ENCODE peak calls at places on chromosomes 11 and 22, in four cellular contexts. One of them, this sample, is unnamed.

GRCh38 chr11:400241-400729 is 6.3 kb downstream of the PKP3 start:
- DNase-seq in stomach: no peak
- DNase-seq in D721Med: no peak
- DNase-seq in endothelial cell of umbilical vein: no peak
- DNase-seq in this sample: no peak

GRCh38 chr22:36213596-36213995 is 12.0 kb upstream of the APOL4 start:
- DNase-seq in endothelial cell of umbilical vein: no peak
- DNase-seq in D721Med: no peak
- DNase-seq in stomach: no peak
- DNase-seq in this sample: no peak

GRCh38 chr11:68780829-68781228 is 29.5 kb upstream of the TESMIN start:
- DNase-seq in stomach: peak
- DNase-seq in endothelial cell of umbilical vein: peak
- DNase-seq in D721Med: no peak
- DNase-seq in this sample: no peak

GRCh38 chr22:23531283-23531921 is 48.7 kb downstream of the IGLL1 start:
- DNase-seq in endothelial cell of umbilical vein: no peak
- DNase-seq in D721Med: peak
- DNase-seq in stomach: no peak
- DNase-seq in this sample: no peak

GRCh38 chr22:20058989-20059770 is 20.9 kb upstream of the DGCR8 start:
- DNase-seq in stomach: no peak
- DNase-seq in D721Med: no peak
- DNase-seq in endothelial cell of umbilical vein: no peak
- DNase-seq in this sample: no peak

GRCh38 chr22:45586651-45587405 is 84.1 kb downstream of the FBLN1 start:
- DNase-seq in endothelial cell of umbilical vein: no peak
- DNase-seq in stomach: no peak
- DNase-seq in D721Med: no peak
- DNase-seq in this sample: peak

GRCh38 chr11:84905411-84905810 is 721.7 kb downstream of the DLG2 start:
- DNase-seq in stomach: no peak
- DNase-seq in D721Med: no peak
- DNase-seq in endothelial cell of umbilical vein: no peak
- DNase-seq in this sample: no peak

GRCh38 chr11:87743002-87743401 is 432.2 kb downstream of the RAB38 start:
- DNase-seq in endothelial cell of umbilical vein: no peak
- DNase-seq in D721Med: no peak
- DNase-seq in stomach: no peak
- DNase-seq in this sample: no peak

GRCh38 chr11:86180415-86180814 is 64.1 kb upstream of the EED start:
- DNase-seq in D721Med: no peak
- DNase-seq in stomach: no peak
- DNase-seq in endothelial cell of umbilical vein: no peak
- DNase-seq in this sample: no peak

GRCh38 chr11:46322759-46323158 is 24.5 kb upstream of the DGKZ start:
- DNase-seq in stomach: no peak
- DNase-seq in endothelial cell of umbilical vein: no peak
- DNase-seq in D721Med: no peak
- DNase-seq in this sample: no peak

GRCh38 chr11:133795088-133795487 is 50.2 kb downstream of the SPATA19 start:
- DNase-seq in D721Med: no peak
- DNase-seq in stomach: no peak
- DNase-seq in endothelial cell of umbilical vein: no peak
- DNase-seq in this sample: no peak

GRCh38 chr11:103682318-103683184 is 353.9 kb upstream of the DDI1 start:
- DNase-seq in D721Med: peak
- DNase-seq in endothelial cell of umbilical vein: peak
- DNase-seq in stomach: peak
- DNase-seq in this sample: peak

GRCh38 chr11:90930252-90930651 is 707.4 kb upstream of the CHORDC1 start:
- DNase-seq in endothelial cell of umbilical vein: no peak
- DNase-seq in D721Med: no peak
- DNase-seq in stomach: no peak
- DNase-seq in this sample: no peak

GRCh38 chr11:105524286-105524685 is 85.6 kb upstream of the GRIA4 start:
- DNase-seq in endothelial cell of umbilical vein: no peak
- DNase-seq in D721Med: no peak
- DNase-seq in stomach: no peak
- DNase-seq in this sample: no peak

GRCh38 chr11:102494216-102494615 is 36.3 kb downstream of the MMP7 start:
- DNase-seq in endothelial cell of umbilical vein: peak
- DNase-seq in D721Med: no peak
- DNase-seq in stomach: peak
- DNase-seq in this sample: no peak

GRCh38 chr22:26923498-26923897 is 266.1 kb downstream of the MIAT start:
- DNase-seq in D721Med: no peak
- DNase-seq in stomach: no peak
- DNase-seq in endothelial cell of umbilical vein: no peak
- DNase-seq in this sample: no peak

GRCh38 chr11:35163209-35163608 is 24.2 kb downstream of the CD44 start:
- DNase-seq in stomach: no peak
- DNase-seq in endothelial cell of umbilical vein: no peak
- DNase-seq in D721Med: no peak
- DNase-seq in this sample: no peak

GRCh38 chr11:13073119-13073981 is 64.2 kb downstream of the RASSF10 start:
- DNase-seq in stomach: no peak
- DNase-seq in D721Med: no peak
- DNase-seq in endothelial cell of umbilical vein: peak
- DNase-seq in this sample: no peak

GRCh38 chr11:62552931-62553838 is 6.6 kb upstream of the AHNAK start:
- DNase-seq in endothelial cell of umbilical vein: peak
- DNase-seq in stomach: peak
- DNase-seq in D721Med: no peak
- DNase-seq in this sample: no peak

GRCh38 chr11:71095294-71095850 is 157.0 kb downstream of the SHANK2 start:
- DNase-seq in stomach: no peak
- DNase-seq in endothelial cell of umbilical vein: no peak
- DNase-seq in D721Med: no peak
- DNase-seq in this sample: no peak

GRCh38 chr22:21755855-21756284 is 20.3 kb upstream of the YPEL1 start:
- DNase-seq in endothelial cell of umbilical vein: peak
- DNase-seq in D721Med: no peak
- DNase-seq in stomach: no peak
- DNase-seq in this sample: no peak

GRCh38 chr11:13859986-13860385 is 102.5 kb upstream of the SPON1 start:
- DNase-seq in endothelial cell of umbilical vein: no peak
- DNase-seq in stomach: no peak
- DNase-seq in D721Med: no peak
- DNase-seq in this sample: no peak

GRCh38 chr11:33773399-33774355 is 643 bp downstream of the FBXO3 start:
- DNase-seq in endothelial cell of umbilical vein: peak
- DNase-seq in D721Med: no peak
- DNase-seq in stomach: no peak
- DNase-seq in this sample: peak

GRCh38 chr11:15291885-15292284 is 177.2 kb downstream of the INSC start:
- DNase-seq in stomach: no peak
- DNase-seq in D721Med: no peak
- DNase-seq in endothelial cell of umbilical vein: no peak
- DNase-seq in this sample: no peak

GRCh38 chr11:125293596-125293995 is 129.0 kb downstream of the PKNOX2 start:
- DNase-seq in D721Med: no peak
- DNase-seq in stomach: no peak
- DNase-seq in endothelial cell of umbilical vein: no peak
- DNase-seq in this sample: no peak

GRCh38 chr11:48018561-48019229 is 38.3 kb downstream of the PTPRJ start:
- DNase-seq in endothelial cell of umbilical vein: peak
- DNase-seq in D721Med: no peak
- DNase-seq in stomach: no peak
- DNase-seq in this sample: peak

GRCh38 chr11:75386912-75387311 is 12.4 kb upstream of the RPS3 start:
- DNase-seq in endothelial cell of umbilical vein: no peak
- DNase-seq in D721Med: no peak
- DNase-seq in stomach: no peak
- DNase-seq in this sample: no peak

GRCh38 chr22:38900677-38901076 is 28.7 kb upstream of the CBX6 start:
- DNase-seq in D721Med: no peak
- DNase-seq in stomach: no peak
- DNase-seq in endothelial cell of umbilical vein: no peak
- DNase-seq in this sample: no peak

GRCh38 chr11:94169516-94169915 is 40.9 kb downstream of the PANX1 start:
- DNase-seq in endothelial cell of umbilical vein: no peak
- DNase-seq in D721Med: no peak
- DNase-seq in stomach: no peak
- DNase-seq in this sample: no peak

GRCh38 chr11:124762077-124762623 is at the start of gene ESAM:
- DNase-seq in stomach: peak
- DNase-seq in D721Med: no peak
- DNase-seq in endothelial cell of umbilical vein: no peak
- DNase-seq in this sample: peak

GRCh38 chr11:133163463-133164419 is 368.6 kb downstream of the OPCML start:
- DNase-seq in endothelial cell of umbilical vein: no peak
- DNase-seq in stomach: no peak
- DNase-seq in D721Med: no peak
- DNase-seq in this sample: no peak

GRCh38 chr11:2462986-2463765 is 18.4 kb downstream of the KCNQ1 start:
- DNase-seq in stomach: peak
- DNase-seq in D721Med: no peak
- DNase-seq in endothelial cell of umbilical vein: no peak
- DNase-seq in this sample: no peak

GRCh38 chr11:92888701-92889100 is 80.8 kb upstream of the MTNR1B start:
- DNase-seq in endothelial cell of umbilical vein: no peak
- DNase-seq in stomach: no peak
- DNase-seq in D721Med: no peak
- DNase-seq in this sample: no peak

DNA sequence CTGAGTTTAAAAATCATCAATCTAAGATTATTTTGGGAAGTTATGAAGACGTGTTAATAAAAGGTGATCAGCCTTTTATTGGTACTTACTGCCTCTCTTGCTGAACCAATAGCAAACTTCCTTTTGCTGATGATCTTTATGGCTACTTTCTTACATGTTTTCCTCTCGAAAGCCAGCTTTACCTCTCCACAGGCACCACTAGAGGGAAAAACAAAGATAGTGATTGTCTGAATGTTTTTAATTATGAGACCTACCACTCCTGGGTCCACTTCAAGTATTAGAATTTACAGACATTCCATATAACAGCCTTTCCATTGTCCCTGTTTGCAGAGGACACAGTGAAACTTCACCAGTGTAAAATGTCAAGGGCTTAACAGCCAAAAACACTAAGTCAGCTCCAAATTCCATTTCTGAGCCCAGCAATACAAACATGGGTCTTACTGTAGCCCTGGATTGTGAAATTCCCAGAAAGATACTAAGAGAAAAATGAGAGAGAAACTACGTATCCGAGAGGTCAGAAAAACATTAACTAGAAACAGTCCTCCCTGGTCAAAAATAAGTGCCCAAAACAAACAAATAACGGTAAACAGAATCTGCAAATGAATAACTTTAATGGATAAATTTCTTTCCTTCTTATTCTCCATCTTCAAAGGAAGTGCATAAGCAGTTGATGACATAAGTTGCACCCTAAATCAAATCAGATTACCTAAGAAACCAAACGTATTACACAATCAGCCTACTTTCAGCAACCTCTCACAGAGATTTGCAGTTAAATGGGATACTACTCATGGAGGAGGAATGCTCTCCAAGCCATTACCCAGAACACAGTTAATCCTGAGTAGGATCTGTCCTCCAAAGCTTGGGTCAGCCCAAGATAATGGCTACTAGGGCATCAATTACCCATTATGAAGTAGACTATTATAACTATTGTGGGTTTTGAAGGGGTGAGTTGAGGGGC is 29.5 kb downstream of the CHEK2 start:
- DNase-seq in stomach: no peak
- DNase-seq in D721Med: no peak
- DNase-seq in endothelial cell of umbilical vein: peak
- DNase-seq in this sample: no peak
- TF ChIP-seq CTCF in stomach: no peak
- TF ChIP-seq CTCF in D721Med: no peak
- TF ChIP-seq CTCF in endothelial cell of umbilical vein: no peak
- TF ChIP-seq CTCF in this sample: no peak

GRCh38 chr22:43826142-43827093 is 14.3 kb upstream of the EFCAB6 start:
- DNase-seq in D721Med: no peak
- DNase-seq in endothelial cell of umbilical vein: no peak
- DNase-seq in stomach: peak
- DNase-seq in this sample: no peak
- TF ChIP-seq CTCF in D721Med: no peak
- TF ChIP-seq CTCF in endothelial cell of umbilical vein: no peak
- TF ChIP-seq CTCF in stomach: no peak
- TF ChIP-seq CTCF in this sample: no peak

GRCh38 chr11:122812612-122813011 is 25.7 kb upstream of the CRTAM start:
- DNase-seq in endothelial cell of umbilical vein: peak
- DNase-seq in stomach: no peak
- DNase-seq in D721Med: no peak
- DNase-seq in this sample: no peak

GRCh38 chr11:122815900-122816299 is 22.4 kb upstream of the CRTAM start:
- DNase-seq in stomach: no peak
- DNase-seq in D721Med: no peak
- DNase-seq in endothelial cell of umbilical vein: no peak
- DNase-seq in this sample: no peak

GRCh38 chr11:122816701-122817100 is 21.6 kb upstream of the CRTAM start:
- DNase-seq in stomach: no peak
- DNase-seq in D721Med: no peak
- DNase-seq in endothelial cell of umbilical vein: peak
- DNase-seq in this sample: no peak

GRCh38 chr11:122813176-122813917 is 25.0 kb upstream of the CRTAM start:
- DNase-seq in D721Med: no peak
- DNase-seq in endothelial cell of umbilical vein: no peak
- DNase-seq in stomach: no peak
- DNase-seq in this sample: no peak

DNA sequence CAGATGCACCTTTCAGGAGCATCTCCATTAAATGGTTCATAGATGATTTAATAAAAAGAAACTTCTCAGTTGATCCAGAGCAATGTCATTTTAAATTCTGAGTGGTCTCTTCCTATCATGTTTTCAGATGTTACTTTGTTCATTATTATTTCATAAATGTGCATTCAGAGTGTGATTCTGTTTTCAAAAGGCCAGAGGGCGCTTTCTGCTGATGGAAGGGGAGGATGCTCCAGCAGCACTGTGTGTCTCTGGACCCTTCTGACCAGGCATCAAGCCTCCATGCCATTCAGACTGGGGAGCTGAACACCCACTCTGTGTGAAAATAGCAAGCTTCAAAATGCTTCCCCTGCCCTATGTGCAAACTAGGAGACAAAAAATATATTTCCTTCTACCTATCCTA is 23.9 kb upstream of the CRTAM start:
- DNase-seq in endothelial cell of umbilical vein: no peak
- DNase-seq in stomach: no peak
- DNase-seq in D721Med: no peak
- DNase-seq in this sample: no peak
- TF ChIP-seq CTCF in endothelial cell of umbilical vein: no peak
- TF ChIP-seq CTCF in stomach: no peak
- TF ChIP-seq CTCF in D721Med: no peak
- TF ChIP-seq CTCF in this sample: no peak

GRCh38 chr22:30863161-30863833 is 105.3 kb downstream of the MORC2 start:
- DNase-seq in D721Med: peak
- DNase-seq in endothelial cell of umbilical vein: no peak
- DNase-seq in stomach: peak
- DNase-seq in this sample: peak
- TF ChIP-seq CTCF in D721Med: peak
- TF ChIP-seq CTCF in endothelial cell of umbilical vein: no peak
- TF ChIP-seq CTCF in stomach: no peak
- TF ChIP-seq CTCF in this sample: no peak